ENCODE peak calls at places on chromosome 7, in six cellular contexts. V is GM23248, S is ACHN, I is GM04504, C is adipocyte, L is AG09319. Q is an unnamed sample.

GRCh38 chr7:101173752-101174244 is 6.3 kb downstream of the NAT16 start:
- DNase-seq in C (peak), S (peak), L (no peak), V (peak), I (no peak), Q (peak)

GRCh38 chr7:142384508-142384922 is 126.7 kb upstream of the PRSS58 start:
- DNase-seq in S (no peak), I (peak), C (peak), V (peak), L (peak), Q (no peak)

GRCh38 chr7:28405662-28406061 is 6.7 kb upstream of the CREB5 start:
- DNase-seq in I (peak), L (peak), C (peak), S (peak), V (peak), Q (no peak)

GRCh38 chr7:129351320-129351719 is 82.9 kb upstream of the STRIP2 start:
- DNase-seq in S (no peak), I (no peak), L (no peak), C (peak), V (peak), Q (no peak)

GRCh38 chr7:27141591-27142561 is 1.6 kb downstream of the HOXA5 start:
- DNase-seq in I (no peak), C (no peak), S (peak), L (no peak), V (no peak), Q (peak)

GRCh38 chr7:146208484-146208883 is 91.9 kb downstream of the CNTNAP2 start:
- DNase-seq in S (no peak), V (no peak), L (no peak), I (no peak), C (no peak), Q (no peak)

GRCh38 chr7:3688061-3688460 is 387.0 kb downstream of the SDK1 start:
- DNase-seq in S (no peak), I (no peak), L (no peak), V (no peak), C (no peak), Q (no peak)

GRCh38 chr7:137681657-137682562 is 164.9 kb downstream of the DGKI start:
- DNase-seq in L (peak), I (peak), S (no peak), C (peak), V (peak), Q (no peak)

GRCh38 chr7:47654672-47655340 is 72.9 kb upstream of the TNS3 start:
- DNase-seq in I (no peak), C (no peak), S (no peak), L (no peak), V (peak), Q (no peak)

GRCh38 chr7:17506090-17506489 is 207.6 kb downstream of the AHR start:
- DNase-seq in I (no peak), V (no peak), L (no peak), S (no peak), C (no peak), Q (peak)

GRCh38 chr7:41885078-41885477 is 182.2 kb upstream of the INHBA start:
- DNase-seq in V (peak), L (no peak), I (no peak), C (peak), S (peak), Q (no peak)

GRCh38 chr7:16916111-16916639 is 34.4 kb upstream of the AGR3 start:
- DNase-seq in I (peak), V (peak), L (no peak), C (peak), S (peak), Q (peak)

GRCh38 chr7:158228131-158228530 is 359.5 kb downstream of the PTPRN2 start:
- DNase-seq in L (no peak), S (no peak), V (no peak), I (no peak), C (no peak), Q (no peak)